ENCODE peak calls at places on chromosomes 16 and 17, in eight cellular contexts. X is stimulated activated CD4-positive, alpha-beta T cell treated with anti-CD3 and anti-CD28 coated beads, TNF-alpha, amount 100 ng/mL, for 24 hours; K is H7; I is A172; D is left ventricle myocardium inferior; L is CD4-positive, CD25-positive, alpha-beta regulatory T cell; R is T-helper 17 cell; F is skeletal muscle cell. J is an unnamed sample.

GRCh38 chr17:67779098-67779672 is 46.1 kb upstream of the BPTF start:
- DNase-seq in X (peak), K (peak), I (peak), D (peak), L (no peak), R (peak), F (peak), J (no peak)

GRCh38 chr17:16911141-16911937 is 60.6 kb downstream of the TNFRSF13B start:
- DNase-seq in X (no peak), K (no peak), I (no peak), D (peak), L (no peak), R (no peak), F (no peak), J (no peak)

GRCh38 chr16:89402962-89403361 is 87.4 kb downstream of the ANKRD11 start:
- DNase-seq in X (no peak), K (peak), I (no peak), D (no peak), L (no peak), R (no peak), F (no peak), J (no peak)

GRCh38 chr17:6420173-6420641 is 14.7 kb downstream of the AIPL1 start:
- DNase-seq in X (peak), K (peak), I (no peak), D (no peak), L (no peak), R (no peak), F (no peak), J (no peak)

GRCh38 chr17:83099570-83100181 is 20.3 kb downstream of the METRNL start:
- DNase-seq in X (no peak), K (peak), I (peak), D (no peak), L (no peak), R (no peak), F (no peak), J (no peak)

GRCh38 chr16:11909653-11910551 is 5.9 kb downstream of the GSPT1 start:
- DNase-seq in X (no peak), K (no peak), I (no peak), D (no peak), L (no peak), R (no peak), F (no peak), J (no peak)

GRCh38 chr17:7548585-7549400 is at the start of gene TNFSF12:
- DNase-seq in X (peak), K (peak), I (peak), D (peak), L (peak), R (no peak), F (no peak), J (no peak)

GRCh38 chr16:79801550-79802090 is 201.1 kb upstream of the MAF start:
- DNase-seq in X (no peak), K (no peak), I (peak), D (no peak), L (no peak), R (no peak), F (no peak), J (no peak)

GRCh38 chr17:75652934-75653549 is 13.9 kb downstream of the RECQL5 start:
- DNase-seq in X (no peak), K (peak), I (peak), D (no peak), L (no peak), R (no peak), F (no peak), J (no peak)

GRCh38 chr16:11792404-11793260 is 4.4 kb downstream of the ZC3H7A start:
- DNase-seq in X (no peak), K (no peak), I (no peak), D (no peak), L (peak), R (no peak), F (no peak), J (no peak)

GRCh38 chr17:27546624-27547300 is 84.2 kb upstream of the LGALS9 start:
- DNase-seq in X (no peak), K (no peak), I (peak), D (no peak), L (no peak), R (no peak), F (no peak), J (no peak)

GRCh38 chr17:37710344-37710886 is 34.4 kb downstream of the HNF1B start:
- DNase-seq in X (no peak), K (peak), I (peak), D (no peak), L (no peak), R (no peak), F (no peak), J (no peak)

GRCh38 chr16:1445518-1446197 is 1.3 kb upstream of the CCDC154 start:
- DNase-seq in X (no peak), K (no peak), I (no peak), D (no peak), L (no peak), R (no peak), F (no peak), J (no peak)

GRCh38 chr17:78952706-78953105 is 27.0 kb downstream of the LGALS3BP start:
- DNase-seq in X (no peak), K (peak), I (no peak), D (no peak), L (no peak), R (no peak), F (no peak), J (no peak)

GRCh38 chr16:73140944-73141343 is 93.0 kb upstream of the ZFHX3 start:
- DNase-seq in X (no peak), K (no peak), I (no peak), D (no peak), L (no peak), R (no peak), F (no peak), J (no peak)

GRCh38 chr16:31074073-31074813 is at the start of the genes ZNF646 and ZNF668:
- DNase-seq in X (peak), K (peak), I (peak), D (peak), L (peak), R (peak), F (peak), J (peak)

GRCh38 chr17:63337579-63337978 is 108.5 kb downstream of the CYB561 start:
- DNase-seq in X (no peak), K (no peak), I (no peak), D (no peak), L (no peak), R (no peak), F (no peak), J (no peak)

GRCh38 chr16:4271176-4272113 is 1.4 kb downstream of the TFAP4 start:
- DNase-seq in X (peak), K (peak), I (peak), D (peak), L (peak), R (peak), F (peak), J (peak)

GRCh38 chr17:32240745-32241144 is 24.9 kb upstream of the RHBDL3 start:
- DNase-seq in X (no peak), K (peak), I (peak), D (peak), L (no peak), R (no peak), F (no peak), J (no peak)

GRCh38 chr16:87570938-87571867 is 31.1 kb upstream of the JPH3 start:
- DNase-seq in X (peak), K (peak), I (peak), D (peak), L (no peak), R (no peak), F (no peak), J (no peak)

GRCh38 chr16:71676236-71676635 is 48.3 kb downstream of the PHLPP2 start:
- DNase-seq in X (no peak), K (no peak), I (no peak), D (no peak), L (no peak), R (no peak), F (peak), J (no peak)

GRCh38 chr17:47305302-47305923 is 18.3 kb upstream of the EFCAB13 start:
- DNase-seq in X (no peak), K (no peak), I (peak), D (no peak), L (no peak), R (no peak), F (peak), J (peak)

GRCh38 chr16:59684911-59685310 is 950.8 kb upstream of the GOT2 start:
- DNase-seq in X (no peak), K (no peak), I (no peak), D (no peak), L (no peak), R (no peak), F (peak), J (no peak)

GRCh38 chr17:48728232-48729231 is at the start of gene HOXB13:
- DNase-seq in X (peak), K (peak), I (peak), D (peak), L (peak), R (no peak), F (no peak), J (peak)

GRCh38 chr17:59266748-59267147 is 46.4 kb downstream of the GDPD1 start:
- DNase-seq in X (no peak), K (no peak), I (no peak), D (no peak), L (no peak), R (no peak), F (no peak), J (no peak)

GRCh38 chr17:17568772-17569195 is 22.7 kb downstream of the PEMT start:
- DNase-seq in X (peak), K (peak), I (peak), D (peak), L (peak), R (peak), F (no peak), J (no peak)

GRCh38 chr16:20774703-20775362 is 11.0 kb downstream of the ACSM3 start:
- DNase-seq in X (peak), K (peak), I (peak), D (peak), L (no peak), R (peak), F (peak), J (no peak)